ENCODE peak calls at places on chromosomes 7 and 10, in six cellular contexts. One of them, this sample, is unnamed.

GRCh38 chr7:104978460-104978859 is 35.5 kb upstream of the KMT2E start:
- DNase-seq in activated CD8-positive, alpha-beta memory T cell treated with anti-CD3 and anti-CD28 coated beads, Interleukin-2, amount 50 U/mL, for 4 hours: no peak
- DNase-seq in cardiac fibroblast: peak
- DNase-seq in HCT116: no peak
- DNase-seq in GM23338: no peak
- DNase-seq in NCI-H345: no peak
- DNase-seq in this sample: no peak

GRCh38 chr10:36254191-36254590 is 612.1 kb upstream of the FZD8 start:
- DNase-seq in cardiac fibroblast: peak
- DNase-seq in NCI-H345: no peak
- DNase-seq in activated CD8-positive, alpha-beta memory T cell treated with anti-CD3 and anti-CD28 coated beads, Interleukin-2, amount 50 U/mL, for 4 hours: no peak
- DNase-seq in HCT116: no peak
- DNase-seq in GM23338: no peak
- DNase-seq in this sample: peak

GRCh38 chr7:22649686-22650085 is 77.3 kb upstream of the IL6 start:
- DNase-seq in GM23338: no peak
- DNase-seq in NCI-H345: no peak
- DNase-seq in HCT116: no peak
- DNase-seq in cardiac fibroblast: no peak
- DNase-seq in activated CD8-positive, alpha-beta memory T cell treated with anti-CD3 and anti-CD28 coated beads, Interleukin-2, amount 50 U/mL, for 4 hours: no peak
- DNase-seq in this sample: no peak

GRCh38 chr7:46281071-46281470 is 360.0 kb upstream of the IGFBP3 start:
- DNase-seq in cardiac fibroblast: no peak
- DNase-seq in GM23338: peak
- DNase-seq in HCT116: no peak
- DNase-seq in NCI-H345: no peak
- DNase-seq in activated CD8-positive, alpha-beta memory T cell treated with anti-CD3 and anti-CD28 coated beads, Interleukin-2, amount 50 U/mL, for 4 hours: no peak
- DNase-seq in this sample: no peak

GRCh38 chr10:101223274-101224059 is 5.8 kb downstream of the LBX1 start:
- DNase-seq in GM23338: peak
- DNase-seq in activated CD8-positive, alpha-beta memory T cell treated with anti-CD3 and anti-CD28 coated beads, Interleukin-2, amount 50 U/mL, for 4 hours: no peak
- DNase-seq in cardiac fibroblast: no peak
- DNase-seq in HCT116: no peak
- DNase-seq in NCI-H345: no peak
- DNase-seq in this sample: no peak

GRCh38 chr10:95873139-95873538 is 34.6 kb upstream of the CC2D2B start:
- DNase-seq in HCT116: no peak
- DNase-seq in cardiac fibroblast: no peak
- DNase-seq in GM23338: no peak
- DNase-seq in activated CD8-positive, alpha-beta memory T cell treated with anti-CD3 and anti-CD28 coated beads, Interleukin-2, amount 50 U/mL, for 4 hours: no peak
- DNase-seq in NCI-H345: no peak
- DNase-seq in this sample: no peak

GRCh38 chr10:6275022-6275997 is 72.6 kb downstream of the PFKFB3 start:
- DNase-seq in GM23338: peak
- DNase-seq in cardiac fibroblast: peak
- DNase-seq in activated CD8-positive, alpha-beta memory T cell treated with anti-CD3 and anti-CD28 coated beads, Interleukin-2, amount 50 U/mL, for 4 hours: peak
- DNase-seq in HCT116: peak
- DNase-seq in NCI-H345: no peak
- DNase-seq in this sample: peak

GRCh38 chr7:105805619-105806018 is 70.8 kb downstream of the ATXN7L1 start:
- DNase-seq in GM23338: peak
- DNase-seq in HCT116: no peak
- DNase-seq in NCI-H345: no peak
- DNase-seq in activated CD8-positive, alpha-beta memory T cell treated with anti-CD3 and anti-CD28 coated beads, Interleukin-2, amount 50 U/mL, for 4 hours: no peak
- DNase-seq in cardiac fibroblast: no peak
- DNase-seq in this sample: no peak

GRCh38 chr7:97871659-97872024 is 566 bp downstream of the ASNS start:
- DNase-seq in NCI-H345: peak
- DNase-seq in cardiac fibroblast: no peak
- DNase-seq in activated CD8-positive, alpha-beta memory T cell treated with anti-CD3 and anti-CD28 coated beads, Interleukin-2, amount 50 U/mL, for 4 hours: no peak
- DNase-seq in GM23338: peak
- DNase-seq in HCT116: no peak
- DNase-seq in this sample: no peak

GRCh38 chr10:105063796-105064195 is 422.7 kb downstream of the SORCS3 start:
- DNase-seq in GM23338: peak
- DNase-seq in activated CD8-positive, alpha-beta memory T cell treated with anti-CD3 and anti-CD28 coated beads, Interleukin-2, amount 50 U/mL, for 4 hours: no peak
- DNase-seq in cardiac fibroblast: peak
- DNase-seq in NCI-H345: no peak
- DNase-seq in HCT116: peak
- DNase-seq in this sample: no peak

GRCh38 chr7:5661941-5662340 is 119.5 kb downstream of the RNF216 start:
- DNase-seq in HCT116: no peak
- DNase-seq in cardiac fibroblast: peak
- DNase-seq in NCI-H345: no peak
- DNase-seq in GM23338: no peak
- DNase-seq in activated CD8-positive, alpha-beta memory T cell treated with anti-CD3 and anti-CD28 coated beads, Interleukin-2, amount 50 U/mL, for 4 hours: no peak
- DNase-seq in this sample: peak

GRCh38 chr7:158512042-158512441 is 75.6 kb downstream of the PTPRN2 start:
- DNase-seq in HCT116: no peak
- DNase-seq in NCI-H345: no peak
- DNase-seq in cardiac fibroblast: no peak
- DNase-seq in GM23338: no peak
- DNase-seq in activated CD8-positive, alpha-beta memory T cell treated with anti-CD3 and anti-CD28 coated beads, Interleukin-2, amount 50 U/mL, for 4 hours: no peak
- DNase-seq in this sample: no peak

GRCh38 chr7:70098133-70098561 is 499.9 kb downstream of the AUTS2 start:
- DNase-seq in NCI-H345: no peak
- DNase-seq in cardiac fibroblast: no peak
- DNase-seq in GM23338: no peak
- DNase-seq in activated CD8-positive, alpha-beta memory T cell treated with anti-CD3 and anti-CD28 coated beads, Interleukin-2, amount 50 U/mL, for 4 hours: no peak
- DNase-seq in HCT116: no peak
- DNase-seq in this sample: no peak

GRCh38 chr7:95264225-95264927 is 60.0 kb downstream of the PON1 start:
- DNase-seq in HCT116: no peak
- DNase-seq in cardiac fibroblast: peak
- DNase-seq in GM23338: no peak
- DNase-seq in NCI-H345: no peak
- DNase-seq in activated CD8-positive, alpha-beta memory T cell treated with anti-CD3 and anti-CD28 coated beads, Interleukin-2, amount 50 U/mL, for 4 hours: no peak
- DNase-seq in this sample: no peak

GRCh38 chr7:4931932-4932331 is 27.1 kb downstream of the MMD2 start:
- DNase-seq in GM23338: peak
- DNase-seq in activated CD8-positive, alpha-beta memory T cell treated with anti-CD3 and anti-CD28 coated beads, Interleukin-2, amount 50 U/mL, for 4 hours: no peak
- DNase-seq in NCI-H345: peak
- DNase-seq in HCT116: peak
- DNase-seq in cardiac fibroblast: no peak
- DNase-seq in this sample: no peak

GRCh38 chr10:48633381-48634197 is 28.7 kb upstream of the ARHGAP22 start:
- DNase-seq in NCI-H345: no peak
- DNase-seq in activated CD8-positive, alpha-beta memory T cell treated with anti-CD3 and anti-CD28 coated beads, Interleukin-2, amount 50 U/mL, for 4 hours: no peak
- DNase-seq in GM23338: no peak
- DNase-seq in HCT116: no peak
- DNase-seq in cardiac fibroblast: no peak
- DNase-seq in this sample: no peak

GRCh38 chr10:53886325-53887300 is 914.4 kb downstream of the PCDH15 start:
- DNase-seq in cardiac fibroblast: no peak
- DNase-seq in HCT116: no peak
- DNase-seq in GM23338: no peak
- DNase-seq in activated CD8-positive, alpha-beta memory T cell treated with anti-CD3 and anti-CD28 coated beads, Interleukin-2, amount 50 U/mL, for 4 hours: no peak
- DNase-seq in NCI-H345: no peak
- DNase-seq in this sample: no peak

GRCh38 chr10:5631936-5632335 is 34.5 kb downstream of the ASB13 start:
- DNase-seq in cardiac fibroblast: no peak
- DNase-seq in HCT116: no peak
- DNase-seq in GM23338: no peak
- DNase-seq in NCI-H345: no peak
- DNase-seq in activated CD8-positive, alpha-beta memory T cell treated with anti-CD3 and anti-CD28 coated beads, Interleukin-2, amount 50 U/mL, for 4 hours: no peak
- DNase-seq in this sample: no peak

GRCh38 chr7:158402471-158402870 is 185.2 kb downstream of the PTPRN2 start:
- DNase-seq in NCI-H345: no peak
- DNase-seq in GM23338: no peak
- DNase-seq in HCT116: no peak
- DNase-seq in cardiac fibroblast: no peak
- DNase-seq in activated CD8-positive, alpha-beta memory T cell treated with anti-CD3 and anti-CD28 coated beads, Interleukin-2, amount 50 U/mL, for 4 hours: no peak
- DNase-seq in this sample: no peak

GRCh38 chr7:32301427-32301826 is 188.8 kb downstream of the LSM5 start:
- DNase-seq in cardiac fibroblast: no peak
- DNase-seq in activated CD8-positive, alpha-beta memory T cell treated with anti-CD3 and anti-CD28 coated beads, Interleukin-2, amount 50 U/mL, for 4 hours: no peak
- DNase-seq in NCI-H345: no peak
- DNase-seq in GM23338: no peak
- DNase-seq in HCT116: no peak
- DNase-seq in this sample: no peak

GRCh38 chr7:111760043-111760442 is 197.8 kb upstream of the IMMP2L start:
- DNase-seq in HCT116: no peak
- DNase-seq in GM23338: no peak
- DNase-seq in activated CD8-positive, alpha-beta memory T cell treated with anti-CD3 and anti-CD28 coated beads, Interleukin-2, amount 50 U/mL, for 4 hours: no peak
- DNase-seq in NCI-H345: no peak
- DNase-seq in cardiac fibroblast: no peak
- DNase-seq in this sample: no peak

GRCh38 chr7:27187702-27188665 is 3.0 kb upstream of the HOXA11 start:
- DNase-seq in NCI-H345: no peak
- DNase-seq in HCT116: no peak
- DNase-seq in GM23338: peak
- DNase-seq in cardiac fibroblast: no peak
- DNase-seq in activated CD8-positive, alpha-beta memory T cell treated with anti-CD3 and anti-CD28 coated beads, Interleukin-2, amount 50 U/mL, for 4 hours: no peak
- DNase-seq in this sample: no peak

GRCh38 chr7:18685961-18686360 is 190.4 kb downstream of the HDAC9 start:
- DNase-seq in HCT116: no peak
- DNase-seq in GM23338: peak
- DNase-seq in cardiac fibroblast: no peak
- DNase-seq in NCI-H345: no peak
- DNase-seq in activated CD8-positive, alpha-beta memory T cell treated with anti-CD3 and anti-CD28 coated beads, Interleukin-2, amount 50 U/mL, for 4 hours: no peak
- DNase-seq in this sample: no peak